ENCODE peak calls at places on chromosomes 3 and 15, in seven cellular contexts. T is osteocyte, L is mucosa of descending colon, H is dorsolateral prefrontal cortex, J is bronchial epithelial cell, N is spleen, X is vagina. W is an unnamed sample.

GRCh38 chr15:36414670-36415069 is 164.8 kb upstream of the CDIN1 start:
- DNase-seq in T (no peak), L (no peak), H (no peak), J (peak), N (no peak), X (no peak), W (peak)

GRCh38 chr15:49589030-49589429 is 31.6 kb downstream of the FAM227B start:
- DNase-seq in T (no peak), L (no peak), H (no peak), J (no peak), N (no peak), X (no peak), W (no peak)

GRCh38 chr3:194777729-194778128 is 92.0 kb downstream of the FAM43A start:
- DNase-seq in T (no peak), L (no peak), H (no peak), J (no peak), N (no peak), X (no peak), W (no peak)

GRCh38 chr3:123076496-123077418 is 9.9 kb downstream of the PDIA5 start:
- DNase-seq in T (no peak), L (no peak), H (peak), J (no peak), N (no peak), X (no peak), W (peak)

GRCh38 chr3:160127308-160127707 is 97.9 kb upstream of the C3orf80 start:
- DNase-seq in T (no peak), L (no peak), H (no peak), J (peak), N (no peak), X (no peak), W (no peak)

GRCh38 chr3:161781381-161781780 is 284.8 kb downstream of the OTOL1 start:
- DNase-seq in T (no peak), L (no peak), H (no peak), J (no peak), N (no peak), X (no peak), W (no peak)

GRCh38 chr15:82979726-82980125 is 6.3 kb upstream of the RAMAC start:
- DNase-seq in T (no peak), L (no peak), H (no peak), J (no peak), N (no peak), X (no peak), W (no peak)

GRCh38 chr3:157111578-157111977 is 48.4 kb downstream of the CCNL1 start:
- DNase-seq in T (no peak), L (no peak), H (no peak), J (no peak), N (no peak), X (no peak), W (no peak)

GRCh38 chr3:24288538-24289236 is 206.0 kb downstream of the THRB start:
- DNase-seq in T (no peak), L (no peak), H (peak), J (no peak), N (no peak), X (no peak), W (no peak)

GRCh38 chr3:45381168-45381852 is 7.1 kb upstream of the LARS2 start:
- DNase-seq in T (no peak), L (peak), H (no peak), J (peak), N (no peak), X (no peak), W (no peak)

GRCh38 chr3:141384157-141384556 is 15.9 kb downstream of the ZBTB38 start:
- DNase-seq in T (no peak), L (no peak), H (no peak), J (no peak), N (no peak), X (no peak), W (no peak)

GRCh38 chr3:66498718-66499611 is 1.9 kb downstream of the LRIG1 start:
- DNase-seq in T (no peak), L (peak), H (no peak), J (no peak), N (no peak), X (no peak), W (no peak)

GRCh38 chr3:183192650-183193300 is 30.2 kb upstream of the LAMP3 start:
- DNase-seq in T (no peak), L (no peak), H (no peak), J (no peak), N (no peak), X (no peak), W (no peak)

GRCh38 chr3:142319094-142319493 is 93.7 kb upstream of the GK5 start:
- DNase-seq in T (no peak), L (no peak), H (no peak), J (peak), N (no peak), X (no peak), W (peak)

GRCh38 chr3:38840987-38841386 is 25.0 kb upstream of the SCN10A start:
- DNase-seq in T (no peak), L (no peak), H (no peak), J (no peak), N (no peak), X (no peak), W (no peak)

GRCh38 chr3:38842266-38842965 is 26.4 kb upstream of the SCN10A start:
- DNase-seq in T (no peak), L (no peak), H (no peak), J (no peak), N (no peak), X (no peak), W (no peak)

GRCh38 chr3:38843898-38844297 is 27.9 kb upstream of the SCN10A start:
- DNase-seq in T (no peak), L (no peak), H (no peak), J (peak), N (no peak), X (no peak), W (peak)
- TF ChIP-seq CTCF in T (peak), L (no peak), H (no peak), J (peak), N (no peak), X (no peak), W (peak)

GRCh38 chr3:4748127-4748526 is 231.1 kb upstream of the BHLHE40 start:
- DNase-seq in T (no peak), L (no peak), H (no peak), J (no peak), N (no peak), X (no peak), W (no peak)
- TF ChIP-seq CTCF in T (no peak), L (no peak), H (no peak), J (no peak), N (no peak), X (no peak), W (no peak)

GRCh38 chr15:73924258-73924921 is 1.9 kb upstream of the LOXL1 start:
- DNase-seq in T (peak), L (no peak), H (no peak), J (peak), N (peak), X (no peak), W (peak)
- TF ChIP-seq CTCF in T (no peak), L (no peak), H (no peak), J (no peak), N (no peak), X (no peak), W (no peak)

GRCh38 chr3:151421956-151422355 is 37.4 kb upstream of the P2RY12 start:
- DNase-seq in T (no peak), L (no peak), H (no peak), J (no peak), N (no peak), X (no peak), W (no peak)
- TF ChIP-seq CTCF in T (no peak), L (no peak), H (no peak), J (no peak), N (no peak), X (no peak), W (no peak)

GRCh38 chr15:77773003-77773402 is 140.3 kb upstream of the LINGO1 start:
- DNase-seq in T (no peak), L (no peak), H (no peak), J (no peak), N (no peak), X (no peak), W (no peak)

GRCh38 chr15:77771616-77772015 is 138.9 kb upstream of the LINGO1 start:
- DNase-seq in T (no peak), L (no peak), H (no peak), J (no peak), N (no peak), X (no peak), W (no peak)

GRCh38 chr15:77773903-77774302 is 141.2 kb upstream of the LINGO1 start:
- DNase-seq in T (no peak), L (no peak), H (no peak), J (no peak), N (no peak), X (no peak), W (no peak)

GRCh38 chr15:77768107-77768506 is 135.4 kb upstream of the LINGO1 start:
- DNase-seq in T (no peak), L (no peak), H (no peak), J (no peak), N (no peak), X (no peak), W (no peak)

GRCh38 chr15:77769700-77770099 is 137.0 kb upstream of the LINGO1 start:
- DNase-seq in T (no peak), L (no peak), H (no peak), J (no peak), N (no peak), X (no peak), W (no peak)
- TF ChIP-seq CTCF in T (no peak), L (no peak), H (no peak), J (no peak), N (no peak), X (no peak), W (no peak)

GRCh38 chr15:57580866-57581265 is 10.8 kb upstream of the MYZAP start:
- DNase-seq in T (no peak), L (peak), H (no peak), J (no peak), N (no peak), X (no peak), W (no peak)
- TF ChIP-seq CTCF in T (no peak), L (no peak), H (no peak), J (no peak), N (no peak), X (no peak), W (no peak)

GRCh38 chr3:58419782-58420512 is 13.7 kb downstream of the PDHB start:
- DNase-seq in T (no peak), L (peak), H (no peak), J (peak), N (no peak), X (no peak), W (no peak)
- TF ChIP-seq CTCF in T (no peak), L (no peak), H (no peak), J (no peak), N (no peak), X (no peak), W (no peak)

W was measured in MCF 10A.